ENCODE peak calls at places on chromosome 22, in four cellular contexts. One of them, this sample, is unnamed.
A peak's percentile ranks its signal among the peaks of the same experiment; 100 is the strongest.

GRCh38 chr22:47034905-47035419 is 272.5 kb downstream of the TBC1D22A start:
- DNase-seq in A549: no peak
- DNase-seq in fibroblast of the aortic adventitia: no peak
- DNase-seq in PC-3: no peak
- DNase-seq in this sample: no peak

GRCh38 chr22:37746366-37747089 is 49.7 kb downstream of the TRIOBP start:
- DNase-seq in PC-3: no peak
- DNase-seq in A549: no peak
- DNase-seq in fibroblast of the aortic adventitia: no peak
- DNase-seq in this sample: no peak

GRCh38 chr22:46484156-46484860 is 53.1 kb downstream of the CELSR1 start:
- DNase-seq in fibroblast of the aortic adventitia: no peak
- DNase-seq in PC-3: no peak
- DNase-seq in A549: no peak
- DNase-seq in this sample: no peak

GRCh38 chr22:37639771-37640590 is 512 bp downstream of the SH3BP1 start:
- DNase-seq in A549: no peak
- DNase-seq in fibroblast of the aortic adventitia: no peak
- DNase-seq in PC-3: no peak
- DNase-seq in this sample: no peak

GRCh38 chr22:24190159-24190540 is 8.9 kb downstream of the SUSD2 start:
- DNase-seq in fibroblast of the aortic adventitia: no peak
- DNase-seq in A549: no peak
- DNase-seq in PC-3: no peak
- DNase-seq in this sample: no peak

GRCh38 chr22:32202539-32203180 is 2.2 kb downstream of the RFPL2 start:
- DNase-seq in PC-3: peak; percentile 58
- DNase-seq in fibroblast of the aortic adventitia: peak; percentile 15
- DNase-seq in A549: peak; percentile 47
- DNase-seq in this sample: no peak

GRCh38 chr22:32355760-32356159 is 1.9 kb upstream of the RFPL3 start:
- DNase-seq in PC-3: peak; percentile 37
- DNase-seq in A549: no peak
- DNase-seq in fibroblast of the aortic adventitia: no peak
- DNase-seq in this sample: no peak

GRCh38 chr22:43088979-43089717 is at the start of gene TTLL1:
- DNase-seq in A549: peak; percentile 84
- DNase-seq in PC-3: peak; percentile 85
- DNase-seq in fibroblast of the aortic adventitia: peak; percentile 74
- DNase-seq in this sample: no peak

GRCh38 chr22:36237462-36238347 is 1.6 kb downstream of the APOL2 start:
- DNase-seq in fibroblast of the aortic adventitia: peak; percentile 49
- DNase-seq in A549: no peak
- DNase-seq in PC-3: peak; percentile 39
- DNase-seq in this sample: no peak
- H3K4me3 ChIP-seq in fibroblast of the aortic adventitia: peak overlapping the region; percentile 84
- H3K4me3 ChIP-seq in A549: peak overlapping the region; percentile 60
- H3K4me3 ChIP-seq in PC-3: peak overlapping the region; percentile 96
- H3K4me3 ChIP-seq in this sample: peak overlapping the region; percentile 81

GRCh38 chr22:27617214-27617881 is 184.2 kb downstream of the MN1 start:
- DNase-seq in PC-3: peak; percentile 19
- DNase-seq in A549: no peak
- DNase-seq in fibroblast of the aortic adventitia: no peak
- DNase-seq in this sample: no peak
- TF ChIP-seq CTCF in PC-3: peak; percentile 45
- TF ChIP-seq CTCF in A549: peak; percentile 5
- TF ChIP-seq CTCF in fibroblast of the aortic adventitia: no peak
- TF ChIP-seq CTCF in this sample: peak; percentile 37

DNA sequence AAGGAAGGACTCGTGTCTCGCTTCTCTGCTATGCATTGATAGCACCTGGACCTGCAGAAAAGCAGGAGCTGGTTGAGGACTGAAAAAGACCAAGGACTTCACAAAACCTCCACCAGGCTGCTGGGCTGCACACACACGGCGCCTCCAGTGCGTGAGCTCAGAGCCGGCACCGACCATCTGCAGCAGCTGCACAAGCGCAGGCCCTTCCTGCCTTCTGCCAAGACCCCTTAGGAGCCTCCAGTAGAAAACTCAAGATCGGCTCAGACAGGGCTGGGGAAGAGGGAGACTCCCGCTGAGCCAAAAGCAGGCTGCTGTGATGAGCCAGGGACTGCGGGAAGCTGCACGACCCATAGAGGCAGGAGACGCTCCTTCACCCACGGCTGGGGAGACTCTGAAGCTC is 70.9 kb downstream of the PHF21B start:
- DNase-seq in PC-3: no peak
- DNase-seq in A549: no peak
- DNase-seq in fibroblast of the aortic adventitia: no peak
- DNase-seq in this sample: no peak
- H3K4me3 ChIP-seq in PC-3: no peak overlapping the region
- H3K4me3 ChIP-seq in A549: no peak overlapping the region
- H3K4me3 ChIP-seq in fibroblast of the aortic adventitia: no peak overlapping the region
- H3K4me3 ChIP-seq in this sample: no peak overlapping the region

GRCh38 chr22:41429232-41429945 is 17.2 kb downstream of the TOB2 start:
- DNase-seq in PC-3: no peak
- DNase-seq in A549: no peak
- DNase-seq in fibroblast of the aortic adventitia: no peak
- DNase-seq in this sample: no peak
- TF ChIP-seq CTCF in PC-3: no peak
- TF ChIP-seq CTCF in A549: no peak
- TF ChIP-seq CTCF in fibroblast of the aortic adventitia: no peak
- TF ChIP-seq CTCF in this sample: no peak

DNA sequence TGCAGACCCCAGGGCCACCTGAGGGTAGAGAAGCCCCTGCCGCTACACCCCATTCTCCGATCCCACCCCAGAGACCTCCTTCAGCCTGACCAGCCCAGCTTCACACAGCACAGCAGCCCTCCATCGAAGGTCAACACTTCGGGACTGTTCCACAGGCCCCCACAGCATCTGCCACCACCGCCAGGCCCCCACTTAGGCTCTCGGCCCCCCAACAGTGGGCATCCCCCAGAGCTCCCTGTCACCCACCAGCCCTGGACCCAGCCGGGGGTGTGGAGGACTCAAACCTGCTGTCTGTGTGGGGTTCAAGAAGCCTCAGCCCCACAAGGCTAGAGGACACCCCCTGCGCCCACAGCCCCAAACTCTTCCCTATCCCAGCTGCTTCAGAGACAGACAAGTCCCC is 6.2 kb downstream of the SBF1 start:
- DNase-seq in fibroblast of the aortic adventitia: no peak
- DNase-seq in A549: no peak
- DNase-seq in PC-3: no peak
- DNase-seq in this sample: no peak
- H3K4me3 ChIP-seq in fibroblast of the aortic adventitia: no peak overlapping the region
- H3K4me3 ChIP-seq in A549: no peak overlapping the region
- H3K4me3 ChIP-seq in PC-3: no peak overlapping the region
- H3K4me3 ChIP-seq in this sample: no peak overlapping the region